ENCODE peak calls at places on chromosomes 13 and 19, in six cellular contexts. F is GF-D8; B is posterior vena cava; L is stimulated activated CD4-positive, alpha-beta T cell treated with anti-CD3 and anti-CD28 coated beads, Interleukin-1b, Interleukin-23, amount 100 ng/mL, for 4 hours; N is activated CD8-positive, alpha-beta memory T cell treated with anti-CD3 and anti-CD28 coated beads, Interleukin-2, amount 50 U/mL, for 4 hours; M is fibroblast of pulmonary artery. Q is an unnamed sample.

GRCh38 chr13:37899753-37900152 is 30.2 kb upstream of the TRPC4 start:
- DNase-seq in F (no peak), B (no peak), L (no peak), N (no peak), M (no peak), Q (no peak)

GRCh38 chr13:38223093-38223492 is 126.6 kb upstream of the UFM1 start:
- DNase-seq in F (no peak), B (no peak), L (no peak), N (no peak), M (peak; percentile 60), Q (peak; percentile 32)

GRCh38 chr13:30581582-30581981 is 36.1 kb upstream of the USPL1 start:
- DNase-seq in F (no peak), B (no peak), L (no peak), N (no peak), M (peak; percentile 39), Q (no peak)

GRCh38 chr19:38850976-38851621 is 1.3 kb upstream of the HNRNPL start:
- DNase-seq in F (no peak), B (peak; percentile 85), L (no peak), N (peak; percentile 44), M (no peak), Q (no peak)

GRCh38 chr19:10113964-10114650 is 2.6 kb downstream of the P2RY11 start:
- DNase-seq in F (no peak), B (peak; percentile 84), L (no peak), N (no peak), M (no peak), Q (no peak)

GRCh38 chr13:107104631-107105030 is 536.7 kb upstream of the ARGLU1 start:
- DNase-seq in F (no peak), B (no peak), L (no peak), N (no peak), M (peak; percentile 1), Q (no peak)

GRCh38 chr19:54905908-54906511 is at the start of gene NCR1:
- DNase-seq in F (no peak), B (peak; percentile 74), L (no peak), N (peak; percentile 15), M (no peak), Q (no peak)

GRCh38 chr19:53471916-53472315 is 4.4 kb downstream of the ZNF813 start:
- DNase-seq in F (no peak), B (no peak), L (no peak), N (no peak), M (no peak), Q (no peak)

GRCh38 chr13:100124265-100124664 is 35.4 kb downstream of the PCCA start:
- DNase-seq in F (no peak), B (no peak), L (no peak), N (no peak), M (no peak), Q (no peak)

GRCh38 chr19:12543855-12544254 is 7.4 kb downstream of the ZNF564 start:
- DNase-seq in F (peak; percentile 12), B (no peak), L (no peak), N (no peak), M (peak; percentile 46), Q (no peak)

GRCh38 chr19:30065680-30066606 is 123.9 kb downstream of the URI1 start:
- DNase-seq in F (no peak), B (peak; percentile 56), L (no peak), N (no peak), M (no peak), Q (no peak)

GRCh38 chr13:80979035-80979641 is 638.2 kb upstream of the SPRY2 start:
- DNase-seq in F (peak; percentile 23), B (peak; percentile 61), L (no peak), N (no peak), M (peak; percentile 90), Q (peak; percentile 57)

GRCh38 chr19:18349524-18350128 is 9.2 kb downstream of the PGPEP1 start:
- DNase-seq in F (no peak), B (peak; percentile 88), L (no peak), N (no peak), M (peak; percentile 73), Q (no peak)

GRCh38 chr13:42102961-42103688 is 54.7 kb downstream of the DGKH start:
- DNase-seq in F (no peak), B (no peak), L (no peak), N (no peak), M (no peak), Q (no peak)

GRCh38 chr19:13050274-13050673 is 52.4 kb downstream of the LYL1 start:
- DNase-seq in F (no peak), B (no peak), L (no peak), N (no peak), M (no peak), Q (no peak)

GRCh38 chr13:53499551-53499950 is 470.9 kb downstream of the OLFM4 start:
- DNase-seq in F (no peak), B (no peak), L (no peak), N (no peak), M (no peak), Q (no peak)

GRCh38 chr13:113881614-113882265 is 17.9 kb upstream of the GAS6 start:
- DNase-seq in F (no peak), B (peak; percentile 38), L (no peak), N (no peak), M (no peak), Q (no peak)

GRCh38 chr13:37640499-37640898 is 41.9 kb upstream of the POSTN start:
- DNase-seq in F (no peak), B (no peak), L (no peak), N (no peak), M (peak; percentile 91), Q (peak; percentile 9)

GRCh38 chr19:10270616-10271394 is at the start of gene ICAM1:
- DNase-seq in F (peak; percentile 83), B (peak; percentile 98), L (peak; percentile 64), N (peak; percentile 70), M (peak; percentile 95), Q (no peak)

GRCh38 chr19:35027851-35028599 is 2.2 kb upstream of the SCN1B start:
- DNase-seq in F (no peak), B (no peak), L (no peak), N (no peak), M (no peak), Q (no peak)

GRCh38 chr13:94389544-94390351 is 89.7 kb downstream of the DCT start:
- DNase-seq in F (no peak), B (no peak), L (no peak), N (no peak), M (peak; percentile 18), Q (no peak)